ENCODE peak calls at places on chromosomes 7 and 10, in eight cellular contexts. O, R, D, T, B, H, M and V are unnamed samples. For H3K4me1, the result is how much of the 10 kb centered on the place peaks cover.

GRCh38 chr7:122301858-122302745 is 2.4 kb downstream of the FEZF1 start:
- DNase-seq in R (no peak), M (no peak), O (no peak), H (no peak), D (no peak), B (no peak), T (no peak), V (no peak)

GRCh38 chr7:83836028-83836427 is 187.1 kb upstream of the SEMA3E start:
- DNase-seq in B (no peak), M (no peak), D (no peak), T (no peak), R (no peak), O (peak), H (no peak), V (no peak)

GRCh38 chr7:30549933-30550493 is 44.7 kb upstream of the GARS1 start:
- DNase-seq in M (no peak), H (no peak), T (no peak), D (no peak), B (no peak), R (no peak), O (no peak), V (no peak)

GRCh38 chr10:11354823-11355222 is 256.6 kb downstream of the USP6NL start:
- DNase-seq in T (no peak), D (no peak), R (no peak), B (peak), M (no peak), H (no peak), O (no peak), V (no peak)

GRCh38 chr10:102616071-102616770 is 28.1 kb upstream of the TRIM8 start:
- DNase-seq in O (no peak), H (peak), T (no peak), B (peak), R (no peak), M (no peak), D (no peak), V (no peak)

GRCh38 chr10:132856869-132857524 is 71.0 kb upstream of the NKX6-2 start:
- DNase-seq in M (no peak), B (peak), R (peak), H (peak), D (peak), O (no peak), T (no peak), V (no peak)

GRCh38 chr7:77674878-77675277 is 21.4 kb upstream of the RSBN1L start:
- DNase-seq in T (peak), D (no peak), H (peak), B (no peak), R (no peak), M (peak), O (no peak), V (no peak)

GRCh38 chr7:127252380-127252718 is 392 bp downstream of the GRM8 start:
- DNase-seq in O (no peak), D (no peak), B (no peak), R (no peak), H (no peak), M (no peak), T (no peak), V (no peak)

GRCh38 chr10:75672272-75672671 is 240.8 kb downstream of the LRMDA start:
- DNase-seq in B (no peak), D (no peak), T (no peak), O (no peak), M (no peak), H (no peak), R (no peak), V (no peak)

GRCh38 chr7:133199831-133200230 is 53.0 kb upstream of the EXOC4 start:
- DNase-seq in D (no peak), R (no peak), O (no peak), B (no peak), T (no peak), H (no peak), M (no peak), V (no peak)

GRCh38 chr7:7819442-7820247 is 101.2 kb upstream of the RPA3 start:
- DNase-seq in B (no peak), T (no peak), D (no peak), H (no peak), R (no peak), O (peak), M (no peak), V (no peak)

GRCh38 chr10:80268938-80269588 is 20.4 kb downstream of the MAT1A start:
- DNase-seq in O (no peak), H (no peak), R (no peak), B (no peak), D (no peak), M (no peak), T (no peak), V (no peak)

GRCh38 chr7:66335318-66335717 is 130.2 kb downstream of the TPST1 start:
- DNase-seq in B (no peak), R (no peak), T (no peak), D (no peak), H (no peak), O (no peak), M (no peak), V (no peak)

GRCh38 chr7:108637049-108637621 is 67.5 kb downstream of the DNAJB9 start:
- DNase-seq in T (no peak), H (no peak), R (no peak), B (no peak), O (no peak), M (no peak), D (no peak), V (no peak)

GRCh38 chr7:85065306-85065705 is 121.5 kb downstream of the SEMA3D start:
- DNase-seq in B (no peak), O (no peak), R (no peak), H (no peak), T (no peak), M (no peak), D (no peak), V (no peak)

GRCh38 chr10:111122127-111122526 is 45.3 kb downstream of the ADRA2A start:
- DNase-seq in O (no peak), D (no peak), B (no peak), H (no peak), R (no peak), M (no peak), T (no peak), V (no peak)

GRCh38 chr7:103934508-103934907 is 55.0 kb downstream of the RELN start:
- DNase-seq in T (no peak), M (no peak), O (no peak), B (no peak), R (no peak), H (no peak), D (no peak), V (no peak)

GRCh38 chr10:15419279-15419874 is 48.3 kb upstream of the FAM171A1 start:
- DNase-seq in M (peak), R (no peak), H (peak), O (no peak), B (no peak), D (no peak), T (no peak), V (no peak)

GRCh38 chr7:74466196-74466813 is 12.6 kb downstream of the GTF2IRD1 start:
- DNase-seq in M (no peak), R (no peak), H (peak), D (no peak), O (no peak), B (peak), T (peak), V (peak)

GRCh38 chr7:17599733-17600685 is 301.6 kb downstream of the AHR start:
- DNase-seq in O (no peak), H (no peak), R (no peak), B (no peak), T (no peak), M (no peak), D (no peak), V (no peak)

GRCh38 chr7:132162745-132163144 is 413.5 kb downstream of the PLXNA4 start:
- DNase-seq in B (no peak), T (no peak), O (no peak), R (no peak), D (no peak), M (no peak), H (no peak), V (no peak)

GRCh38 chr7:69422473-69423102 is 175.7 kb upstream of the AUTS2 start:
- DNase-seq in B (no peak), H (no peak), R (peak), T (no peak), M (no peak), O (no peak), D (no peak), V (peak)

GRCh38 chr10:122299423-122300075 is 28.5 kb downstream of the BTBD16 start:
- DNase-seq in H (no peak), B (no peak), O (no peak), D (no peak), M (no peak), T (no peak), R (no peak), V (no peak)

GRCh38 chr10:122298206-122298597 is 27.1 kb downstream of the BTBD16 start:
- DNase-seq in B (no peak), H (no peak), D (no peak), O (no peak), M (no peak), T (no peak), R (no peak), V (no peak)

GRCh38 chr10:122296363-122297120 is 25.4 kb downstream of the BTBD16 start:
- DNase-seq in H (no peak), O (peak), B (no peak), R (no peak), T (no peak), M (no peak), D (no peak), V (no peak)

GRCh38 chr10:122297583-122297982 is 26.5 kb downstream of the BTBD16 start:
- DNase-seq in T (no peak), O (no peak), M (no peak), R (no peak), H (no peak), D (no peak), B (no peak), V (no peak)

GRCh38 chr10:122298598-122299301 is 27.7 kb downstream of the BTBD16 start:
- DNase-seq in D (no peak), O (no peak), R (peak), T (peak), H (peak), B (peak), M (peak), V (peak)
- TF ChIP-seq POLR2AphosphoS5 in D (no peak), O (no peak), R (no peak), T (no peak), H (no peak), B (no peak), M (peak), V (peak)

GRCh38 chr7:154931906-154932305 is 71.0 kb downstream of the PAXIP1 start:
- DNase-seq in B (no peak), O (no peak), R (no peak), H (no peak), M (no peak), T (no peak), D (no peak), V (no peak)

GRCh38 chr7:154927624-154928125 is 75.2 kb downstream of the PAXIP1 start:
- DNase-seq in H (peak), D (no peak), T (peak), O (peak), R (peak), B (peak), M (peak), V (peak)

GRCh38 chr7:154929006-154929726 is 73.8 kb downstream of the PAXIP1 start:
- DNase-seq in D (no peak), R (peak), B (no peak), T (no peak), M (no peak), O (no peak), H (peak), V (no peak)

GRCh38 chr7:154928136-154929005 is 74.6 kb downstream of the PAXIP1 start:
- DNase-seq in O (peak), M (peak), T (peak), H (peak), R (peak), B (no peak), D (no peak), V (peak)
- TF ChIP-seq POLR2A in O (no peak), M (no peak), T (no peak), H (peak), R (no peak), B (no peak), D (no peak), V (peak)

GRCh38 chr10:79106251-79106650 is 37.5 kb downstream of the ZMIZ1 start:
- DNase-seq in T (no peak), O (no peak), B (no peak), R (no peak), H (no peak), D (no peak), M (no peak), V (no peak)

GRCh38 chr10:79105164-79105739 is 36.5 kb downstream of the ZMIZ1 start:
- DNase-seq in H (no peak), M (no peak), O (no peak), D (no peak), T (no peak), R (no peak), B (no peak), V (no peak)

GRCh38 chr10:79105818-79106217 is 37.1 kb downstream of the ZMIZ1 start:
- DNase-seq in D (no peak), H (no peak), B (no peak), R (no peak), M (no peak), O (no peak), T (no peak), V (no peak)

GRCh38 chr10:79108728-79109127 is 40.0 kb downstream of the ZMIZ1 start:
- DNase-seq in O (no peak), T (no peak), M (no peak), H (no peak), B (no peak), D (no peak), R (peak), V (no peak)

GRCh38 chr10:79106651-79107050 is 37.9 kb downstream of the ZMIZ1 start:
- DNase-seq in B (no peak), H (no peak), O (no peak), R (no peak), M (no peak), T (no peak), D (no peak), V (no peak)
- H3K4me1 ChIP-seq in B (half or more), H (under half), O (under half), R (half or more), M (under half), T (half or more), D (under half), V (under half)

GRCh38 chr10:49538381-49539319 is at the start of gene ERCC6:
- DNase-seq in M (peak), H (peak), D (peak), T (peak), R (peak), O (peak), B (peak), V (peak)
- TF ChIP-seq POLR2AphosphoS5 in M (peak), H (peak), D (peak), T (peak), R (peak), O (peak), B (peak), V (peak)

GRCh38 chr7:22444181-22444966 is 55.6 kb downstream of the STEAP1B start:
- DNase-seq in R (no peak), H (peak), M (no peak), O (no peak), B (no peak), D (no peak), T (peak), V (peak)

GRCh38 chr7:22442187-22442886 is 57.7 kb downstream of the STEAP1B start:
- DNase-seq in D (no peak), H (no peak), O (no peak), R (no peak), M (no peak), B (no peak), T (no peak), V (no peak)

GRCh38 chr7:22442887-22443369 is 57.1 kb downstream of the STEAP1B start:
- DNase-seq in H (no peak), D (no peak), R (no peak), B (no peak), T (no peak), O (no peak), M (no peak), V (no peak)

GRCh38 chr7:22445140-22445722 is 54.8 kb downstream of the STEAP1B start:
- DNase-seq in H (peak), O (no peak), B (peak), T (peak), R (peak), D (peak), M (no peak), V (peak)

DNA sequence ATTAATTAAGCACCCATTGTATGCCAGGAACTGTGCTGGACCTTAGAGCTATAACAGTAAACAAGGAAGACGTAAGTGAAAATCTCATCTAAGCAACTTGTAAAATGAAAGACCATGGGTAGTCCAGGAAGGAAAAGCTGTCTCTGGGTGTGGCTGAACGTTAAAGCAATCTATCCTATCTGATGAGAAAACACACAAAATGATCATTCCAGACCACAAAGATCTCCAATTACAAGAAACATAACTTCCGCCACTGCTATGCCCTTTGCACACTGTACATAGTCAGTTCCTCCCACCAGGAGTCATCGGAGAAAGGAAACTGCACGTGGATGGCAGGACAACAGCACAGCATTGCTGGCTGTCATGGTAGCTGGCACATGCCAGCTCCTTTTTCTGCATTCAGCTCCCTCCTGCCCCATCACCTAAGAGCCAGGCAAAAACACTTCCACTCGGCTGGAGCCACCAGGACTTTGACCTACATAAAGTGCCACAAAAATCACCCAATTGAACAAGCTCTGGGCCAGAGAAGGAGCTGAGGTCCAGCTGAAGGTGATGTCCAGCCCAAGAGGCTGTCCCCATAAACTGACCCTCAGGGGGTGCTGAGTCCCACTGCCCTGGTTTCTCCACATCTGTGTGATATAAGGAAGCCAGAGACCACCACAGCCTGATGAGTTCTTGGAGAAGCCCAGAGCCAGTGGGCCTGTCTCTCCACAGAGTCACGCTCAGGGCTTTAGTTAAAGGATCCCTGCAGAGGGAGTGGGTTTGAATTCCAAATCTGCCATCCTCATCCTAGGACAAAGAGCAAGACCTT is 56.4 kb downstream of the STEAP1B start:
- DNase-seq in B (no peak), O (no peak), R (no peak), M (no peak), T (no peak), D (no peak), H (peak), V (no peak)
- TF ChIP-seq POLR2A in B (no peak), O (no peak), R (no peak), M (no peak), T (no peak), D (no peak), H (no peak), V (no peak)

DNA sequence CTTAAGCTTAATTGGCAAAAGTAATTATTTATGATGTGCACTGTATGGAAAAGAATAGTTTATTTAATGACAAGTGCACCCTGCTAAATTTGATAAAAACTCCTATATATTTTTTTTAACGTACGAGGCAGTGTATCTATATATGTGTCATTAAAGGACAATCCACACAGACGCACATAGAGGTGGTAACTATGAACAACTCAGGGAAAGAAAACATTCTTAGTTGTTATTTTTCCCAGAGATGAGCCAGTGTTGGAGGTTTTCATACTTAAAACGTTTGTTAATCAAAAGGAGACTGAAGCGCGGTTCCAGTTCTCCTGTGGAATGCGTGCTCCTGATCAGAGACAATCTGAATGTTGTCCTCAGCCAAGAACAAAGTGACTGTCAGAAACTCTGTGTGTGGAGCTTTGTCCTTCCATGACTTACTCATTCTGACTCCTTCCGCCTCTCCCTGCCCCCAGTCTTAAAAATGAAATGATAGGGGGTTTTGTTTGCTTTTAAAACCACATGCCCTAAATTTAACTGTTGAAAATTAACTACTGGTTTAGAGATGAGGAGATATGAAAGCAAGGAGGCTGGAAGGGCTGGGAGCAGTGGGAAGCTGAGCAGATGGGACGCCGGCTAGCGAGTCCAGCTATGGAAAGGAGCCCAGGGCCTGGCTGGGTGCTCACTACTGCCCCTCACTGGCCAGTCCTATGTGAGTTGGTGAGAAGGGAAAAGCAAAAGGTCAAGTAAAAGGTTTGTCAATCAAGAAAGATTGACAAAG is 99.6 kb downstream of the SVIL start:
- DNase-seq in T (peak), O (no peak), B (peak), D (no peak), R (no peak), H (peak), M (peak), V (peak)
- H3K4me1 ChIP-seq in T (under half), O (under half), B (half or more), D (under half), R (under half), H (under half), M (under half), V (under half)

GRCh38 chr7:33876600-33877274 is 28.6 kb upstream of the BMPER start:
- DNase-seq in O (no peak), R (no peak), D (no peak), B (no peak), H (no peak), T (no peak), M (no peak), V (no peak)

GRCh38 chr7:33872870-33873269 is 32.5 kb upstream of the BMPER start:
- DNase-seq in R (no peak), D (no peak), M (no peak), H (no peak), O (no peak), B (no peak), T (no peak), V (no peak)

GRCh38 chr7:33873518-33873917 is 31.8 kb upstream of the BMPER start:
- DNase-seq in O (no peak), D (no peak), B (no peak), R (no peak), M (no peak), T (no peak), H (no peak), V (no peak)

GRCh38 chr7:33874943-33875342 is 30.4 kb upstream of the BMPER start:
- DNase-seq in M (no peak), T (no peak), H (no peak), R (no peak), D (no peak), B (no peak), O (no peak), V (no peak)

DNA sequence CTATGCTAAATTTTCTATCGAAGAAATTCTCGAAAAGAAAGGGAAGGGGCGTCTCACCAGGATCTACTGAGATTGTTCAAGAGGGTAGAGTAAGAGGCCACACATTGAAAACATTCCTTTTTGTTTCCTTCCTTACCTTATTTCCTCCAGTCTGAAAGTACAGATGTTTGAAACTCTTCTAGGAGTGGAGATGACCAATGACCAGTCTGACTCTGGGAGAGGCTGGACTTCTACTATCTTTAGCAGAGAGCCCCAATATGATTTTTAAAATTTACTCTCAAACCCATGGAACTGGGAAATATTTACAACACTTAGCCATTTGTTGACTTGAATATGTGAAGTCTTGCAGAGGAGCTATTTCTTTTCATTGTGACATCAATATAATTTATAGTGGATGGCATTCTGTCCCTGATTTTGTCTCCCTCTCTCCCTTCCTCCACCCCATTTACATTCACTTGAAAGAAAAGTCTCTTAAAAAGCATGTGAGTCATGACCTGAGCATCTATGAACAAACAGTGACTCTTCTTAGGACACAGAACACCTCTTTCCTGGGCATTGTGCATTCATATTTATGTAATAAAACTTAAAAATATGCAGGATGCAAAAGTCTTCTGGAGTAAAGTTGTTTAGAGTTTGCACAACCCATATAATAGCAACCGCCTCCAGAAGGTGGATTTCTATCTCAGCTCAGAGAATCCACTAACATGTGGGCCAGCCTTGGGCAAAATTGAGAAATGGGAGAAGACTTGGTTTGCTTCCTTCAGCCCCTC is 31.2 kb upstream of the BMPER start:
- DNase-seq in H (no peak), M (no peak), R (no peak), O (no peak), T (no peak), B (no peak), D (no peak), V (no peak)
- TF ChIP-seq POLR2AphosphoS5 in H (no peak), M (no peak), R (no peak), O (no peak), T (no peak), B (no peak), D (no peak), V (no peak)